ENCODE peak calls at places on chromosome 19, in four cellular contexts. J is substantia nigra, R is posterior cingulate gyrus, E is anterior cingulate cortex. W is an unnamed sample.

GRCh38 chr19:33689138-33689746 is 67.5 kb downstream of the CHST8 start:
- DNase-seq in J (no peak), R (no peak), E (no peak), W (no peak)

GRCh38 chr19:10086032-10086903 is at the start of gene SHFL:
- DNase-seq in J (no peak), R (peak), E (peak), W (peak)

GRCh38 chr19:14096272-14096992 is 5.9 kb upstream of the SAMD1 start:
- DNase-seq in J (no peak), R (no peak), E (no peak), W (no peak)

GRCh38 chr19:7833225-7834156 is 3.5 kb downstream of the EVI5L start:
- DNase-seq in J (no peak), R (no peak), E (no peak), W (peak)

GRCh38 chr19:40862785-40863184 is 12.5 kb upstream of the CYP2A6 start:
- DNase-seq in J (no peak), R (no peak), E (no peak), W (no peak)

GRCh38 chr19:40223135-40223822 is 3.2 kb downstream of the CCNP start:
- DNase-seq in J (no peak), R (no peak), E (no peak), W (no peak)

GRCh38 chr19:10927691-10928562 is 512 bp downstream of the YIPF2 start:
- DNase-seq in J (no peak), R (no peak), E (no peak), W (no peak)

GRCh38 chr19:3343619-3344502 is 22.5 kb upstream of the NFIC start:
- DNase-seq in J (peak), R (peak), E (peak), W (peak)

GRCh38 chr19:56642711-56643459 is at the start of gene SMIM17:
- DNase-seq in J (no peak), R (no peak), E (no peak), W (no peak)

GRCh38 chr19:54206030-54206830 is 5.6 kb downstream of the RPS9 start:
- DNase-seq in J (no peak), R (no peak), E (no peak), W (no peak)

GRCh38 chr19:10961073-10961762 is 388 bp downstream of the SMARCA4 start:
- DNase-seq in J (peak), R (peak), E (peak), W (peak)

GRCh38 chr19:20238025-20238623 is 71.1 kb downstream of the ZNF486 start:
- DNase-seq in J (peak), R (peak), E (peak), W (peak)

GRCh38 chr19:33349319-33350289 is 23.9 kb upstream of the CEBPG start:
- DNase-seq in J (no peak), R (no peak), E (no peak), W (no peak)

GRCh38 chr19:39341720-39342604 is at the start of gene SAMD4B:
- DNase-seq in J (peak), R (peak), E (peak), W (peak)

GRCh38 chr19:47595937-47596336 is 13.0 kb upstream of the BICRA start:
- DNase-seq in J (no peak), R (no peak), E (no peak), W (no peak)

GRCh38 chr19:15652559-15653278 is 12.0 kb downstream of the CYP4F3 start:
- DNase-seq in J (no peak), R (no peak), E (no peak), W (no peak)

GRCh38 chr19:55441692-55442321 is 1.3 kb downstream of the SHISA7 start:
- DNase-seq in J (no peak), R (no peak), E (no peak), W (no peak)

GRCh38 chr19:7541828-7542443 is 6.4 kb downstream of the PNPLA6 start:
- DNase-seq in J (no peak), R (no peak), E (no peak), W (no peak)

GRCh38 chr19:39363909-39364457 is 21.8 kb downstream of the SAMD4B start:
- DNase-seq in J (peak), R (peak), E (peak), W (peak)

W was measured in pons.